ENCODE peak calls at places on chromosome 19, in nine cellular contexts. V is AG04450; G is HuH-7; U is NCI-H774; L is RPMI7951; K is CD4-positive, CD25-positive, alpha-beta regulatory T cell; X is HL-60; R is B cell; Z is neuronal stem cell. Q is an unnamed sample.
A peak's percentile ranks its signal among the peaks of the same experiment; 100 is the strongest.

GRCh38 chr19:10007811-10008211 is 2.5 kb downstream of the COL5A3 start:
- DNase-seq in U (no peak), Z (no peak), L (peak; percentile 95), V (no peak), X (no peak), K (no peak), R (no peak), G (no peak), Q (no peak)

GRCh38 chr19:41934849-41935374 is 6.7 kb upstream of the ERFL start:
- DNase-seq in X (peak; percentile 61), Z (peak; percentile 86), U (peak; percentile 38), L (peak; percentile 61), R (peak; percentile 86), G (peak; percentile 97), K (peak; percentile 70), V (peak; percentile 13), Q (peak; percentile 78)

GRCh38 chr19:6097911-6098310 is 12.4 kb downstream of the RFX2 start:
- DNase-seq in G (no peak), U (no peak), Z (no peak), L (no peak), V (no peak), X (no peak), R (no peak), K (no peak), Q (no peak)

GRCh38 chr19:2239771-2240770 is 3.4 kb downstream of the SF3A2 start:
- DNase-seq in L (peak; percentile 67), G (no peak), K (peak; percentile 38), X (peak; percentile 51), R (no peak), U (no peak), V (no peak), Z (peak; percentile 56), Q (no peak)

GRCh38 chr19:8004723-8005513 is 523 bp downstream of the ELAVL1 start:
- DNase-seq in G (no peak), Z (no peak), K (peak; percentile 12), U (no peak), V (no peak), X (peak; percentile 22), L (peak; percentile 26), R (peak; percentile 31), Q (peak; percentile 1)

GRCh38 chr19:17243854-17244617 is 1.7 kb downstream of the NR2F6 start:
- DNase-seq in L (peak; percentile 60), U (no peak), R (no peak), X (no peak), Z (no peak), K (no peak), V (no peak), G (no peak), Q (no peak)

GRCh38 chr19:38993271-38993670 is 17.7 kb upstream of the FBXO17 start:
- DNase-seq in Z (no peak), V (no peak), G (no peak), R (no peak), K (no peak), X (no peak), U (no peak), L (peak; percentile 81), Q (no peak)

GRCh38 chr19:41324921-41325639 is 15.1 kb downstream of the CCDC97 start:
- DNase-seq in U (no peak), G (no peak), K (no peak), V (no peak), X (no peak), Z (no peak), R (no peak), L (peak; percentile 81), Q (no peak)

GRCh38 chr19:50921391-50922315 is 10.5 kb upstream of the KLK4 start:
- DNase-seq in Z (peak; percentile 20), L (peak; percentile 57), G (no peak), V (no peak), K (no peak), X (no peak), U (peak; percentile 15), R (no peak), Q (no peak)

GRCh38 chr19:39126593-39127187 is 1.1 kb downstream of the PAK4 start:
- DNase-seq in K (peak; percentile 15), L (peak; percentile 9), X (no peak), G (peak; percentile 98), U (no peak), V (no peak), Z (no peak), R (no peak), Q (peak; percentile 79)

GRCh38 chr19:45643024-45643926 is 4.1 kb upstream of the EML2 start:
- DNase-seq in X (peak; percentile 92), V (peak; percentile 49), G (peak; percentile 96), Z (peak; percentile 82), L (peak; percentile 77), R (peak; percentile 94), U (peak; percentile 64), K (peak; percentile 90), Q (peak; percentile 47)

GRCh38 chr19:4831351-4832340 is at the start of gene TICAM1:
- DNase-seq in X (peak; percentile 37), Z (no peak), U (peak; percentile 3), G (peak; percentile 45), V (no peak), K (peak; percentile 74), R (peak; percentile 89), L (peak; percentile 73), Q (no peak)

GRCh38 chr19:52963229-52963760 is 614 bp upstream of the ZNF816 start:
- DNase-seq in R (no peak), Z (no peak), L (no peak), X (no peak), V (no peak), G (no peak), K (no peak), U (no peak), Q (peak; percentile 65)

GRCh38 chr19:46988614-46989230 is 30.9 kb upstream of the NPAS1 start:
- DNase-seq in G (no peak), K (no peak), R (no peak), V (no peak), Z (no peak), L (no peak), U (no peak), X (no peak), Q (no peak)

GRCh38 chr19:57028804-57029525 is 90.8 kb upstream of the USP29 start:
- DNase-seq in R (no peak), L (no peak), Z (no peak), G (no peak), U (no peak), K (no peak), X (no peak), V (no peak), Q (no peak)

GRCh38 chr19:42088471-42089190 is 12.7 kb downstream of the ZNF574 start:
- DNase-seq in K (no peak), X (no peak), R (no peak), G (no peak), Z (no peak), L (peak; percentile 82), U (no peak), V (peak; percentile 38), Q (no peak)

GRCh38 chr19:44719262-44719701 is 20.3 kb downstream of the CEACAM16 start:
- DNase-seq in V (no peak), L (no peak), G (no peak), R (no peak), X (no peak), K (no peak), U (no peak), Z (no peak), Q (no peak)

GRCh38 chr19:29843180-29844051 is 31.6 kb downstream of the CCNE1 start:
- DNase-seq in L (peak; percentile 26), K (peak; percentile 19), G (no peak), R (peak; percentile 43), Z (peak; percentile 17), U (no peak), X (peak; percentile 56), V (no peak), Q (no peak)

GRCh38 chr19:18633321-18633720 is 3.5 kb upstream of the KLHL26 start:
- DNase-seq in R (no peak), L (peak; percentile 64), Z (no peak), G (no peak), U (peak; percentile 10), K (no peak), X (no peak), V (no peak), Q (no peak)

GRCh38 chr19:29620931-29621351 is 14.9 kb downstream of the POP4 start:
- DNase-seq in G (no peak), L (no peak), X (no peak), Z (no peak), U (no peak), V (no peak), R (no peak), K (no peak), Q (no peak)

GRCh38 chr19:55654833-55655647 is at the start of gene U2AF2:
- DNase-seq in Z (peak; percentile 94), R (peak; percentile 97), G (peak; percentile 87), V (peak; percentile 84), U (peak; percentile 88), K (peak; percentile 97), X (peak; percentile 93), L (peak; percentile 86), Q (peak; percentile 94)

GRCh38 chr19:33093420-33094210 is 12.6 kb downstream of the GPATCH1 start:
- DNase-seq in L (no peak), R (no peak), K (no peak), X (no peak), Z (no peak), U (no peak), V (no peak), G (no peak), Q (no peak)

GRCh38 chr19:53813996-53814395 is 10.1 kb downstream of the NLRP12 start:
- DNase-seq in V (no peak), R (no peak), G (no peak), Z (no peak), K (no peak), U (no peak), L (peak; percentile 64), X (no peak), Q (no peak)

GRCh38 chr19:3450796-3451411 is 29.4 kb downstream of the SMIM24 start:
- DNase-seq in X (no peak), U (no peak), Z (no peak), K (no peak), G (no peak), L (peak; percentile 98), V (peak; percentile 99), R (no peak), Q (no peak)

GRCh38 chr19:53960886-53961285 is 1.9 kb upstream of the CACNG8 start:
- DNase-seq in L (no peak), U (no peak), V (no peak), K (no peak), Z (no peak), X (no peak), R (no peak), G (no peak), Q (no peak)

Q was measured in NCI-H2227 treated with DMSO at 0.1 percent for 48 hours.